ENCODE peak calls at places on chromosomes 11 and 22, in five cellular contexts. M, I, E, O and U are unnamed samples.

GRCh38 chr22:16955678-16956210 is 52.3 kb downstream of the GAB4 start:
- DNase-seq in E (peak; percentile 55), M (peak; percentile 47), I (no peak), O (no peak), U (no peak)

GRCh38 chr22:36386900-36387663 is 685 bp downstream of the MYH9 start:
- DNase-seq in O (peak; percentile 98), I (no peak), M (peak; percentile 60), E (peak; percentile 83), U (peak; percentile 71)

GRCh38 chr11:126891556-126892217 is 108.9 kb downstream of the KIRREL3 start:
- DNase-seq in I (no peak), M (no peak), O (no peak), E (no peak), U (no peak)

GRCh38 chr11:20363149-20363499 is 390 bp upstream of the HTATIP2 start:
- DNase-seq in O (no peak), M (no peak), E (no peak), I (no peak), U (no peak)

GRCh38 chr22:45210174-45210573 is 30.5 kb downstream of the KIAA0930 start:
- DNase-seq in O (peak; percentile 41), I (no peak), M (no peak), E (no peak), U (no peak)

GRCh38 chr11:2587976-2588748 is 111.6 kb downstream of the KCNQ1OT1 start:
- DNase-seq in O (peak; percentile 55), E (peak; percentile 13), I (no peak), M (peak; percentile 1), U (no peak)

GRCh38 chr11:102452461-102453285 is at the start of gene TMEM123:
- DNase-seq in O (peak; percentile 97), E (peak; percentile 71), M (peak; percentile 80), I (peak; percentile 58), U (peak; percentile 65)

GRCh38 chr11:134625151-134625550 is 213.1 kb upstream of the B3GAT1 start:
- DNase-seq in I (no peak), M (no peak), E (no peak), O (no peak), U (no peak)

GRCh38 chr11:19918302-19919049 is 205.8 kb downstream of the NAV2 start:
- DNase-seq in O (no peak), E (no peak), M (no peak), I (no peak), U (no peak)

GRCh38 chr11:128894685-128895084 is 3.5 kb downstream of the KCNJ5 start:
- DNase-seq in I (no peak), E (peak; percentile 95), M (peak; percentile 86), O (no peak), U (peak; percentile 2)

GRCh38 chr11:33857924-33858323 is 34.0 kb downstream of the LMO2 start:
- DNase-seq in O (peak; percentile 95), E (peak; percentile 76), I (peak; percentile 54), M (peak; percentile 46), U (peak; percentile 92)

GRCh38 chr11:118448294-118448693 is 12.0 kb downstream of the KMT2A start:
- DNase-seq in M (no peak), O (no peak), I (peak; percentile 49), E (no peak), U (no peak)

GRCh38 chr22:49453816-49454215 is 373.9 kb downstream of the BRD1 start:
- DNase-seq in M (no peak), E (no peak), I (no peak), O (no peak), U (no peak)

GRCh38 chr22:47406896-47407295 is 644.4 kb downstream of the TBC1D22A start:
- DNase-seq in O (no peak), I (no peak), E (no peak), M (no peak), U (no peak)

GRCh38 chr11:28674432-28675076 is 566.4 kb downstream of the METTL15 start:
- DNase-seq in O (no peak), I (peak; percentile 67), M (no peak), E (no peak), U (peak; percentile 11)

GRCh38 chr11:34206598-34207300 is 101.3 kb downstream of the NAT10 start:
- DNase-seq in O (no peak), E (no peak), I (no peak), M (no peak), U (no peak)

GRCh38 chr11:31264834-31265233 is 104.7 kb downstream of the DCDC1 start:
- DNase-seq in M (no peak), E (no peak), I (no peak), O (no peak), U (no peak)

GRCh38 chr11:102488208-102488607 is 35.6 kb upstream of the TMEM123 start:
- DNase-seq in E (no peak), I (no peak), O (no peak), M (no peak), U (no peak)

GRCh38 chr22:48586799-48587185 is 1240.9 kb downstream of the BRD1 start:
- DNase-seq in O (no peak), I (no peak), E (no peak), M (no peak), U (no peak)

GRCh38 chr11:128814856-128815705 is 52.0 kb downstream of the KCNJ1 start:
- DNase-seq in I (peak; percentile 86), O (no peak), E (peak; percentile 41), M (peak; percentile 16), U (no peak)

GRCh38 chr11:2655834-2656622 is 43.8 kb downstream of the KCNQ1OT1 start:
- DNase-seq in O (no peak), M (peak; percentile 58), E (no peak), I (peak; percentile 51), U (no peak)

GRCh38 chr11:75733346-75734107 is 15.9 kb downstream of the MOGAT2 start:
- DNase-seq in O (no peak), I (no peak), E (no peak), M (peak; percentile 66), U (no peak)

GRCh38 chr11:107821199-107821926 is 37.2 kb downstream of the SLC35F2 start:
- DNase-seq in M (no peak), O (no peak), E (no peak), I (peak; percentile 50), U (no peak)

GRCh38 chr22:36528336-36528735 is 630 bp downstream of the EIF3D start:
- DNase-seq in M (peak; percentile 28), E (no peak), O (no peak), I (no peak), U (peak; percentile 65)

GRCh38 chr11:34640050-34640971 is 19.4 kb downstream of the EHF start:
- DNase-seq in E (peak; percentile 55), I (no peak), M (peak; percentile 71), O (no peak), U (no peak)

GRCh38 chr11:123594188-123594901 is 60.1 kb downstream of the SCN3B start:
- DNase-seq in O (no peak), E (peak; percentile 75), M (no peak), I (peak; percentile 37), U (no peak)

GRCh38 chr22:31136155-31136554 is 4.2 kb downstream of the PLA2G3 start:
- DNase-seq in M (peak; percentile 15), O (peak; percentile 33), E (no peak), I (no peak), U (no peak)

GRCh38 chr22:27438271-27438980 is 363.1 kb downstream of the MN1 start:
- DNase-seq in M (peak; percentile 54), E (peak; percentile 34), I (peak; percentile 9), O (no peak), U (no peak)

GRCh38 chr22:23230348-23231068 is 50.2 kb downstream of the BCR start:
- DNase-seq in E (no peak), M (no peak), I (no peak), O (peak; percentile 35), U (no peak)

GRCh38 chr22:45058622-45058912 is 48.8 kb upstream of the PHF21B start:
- DNase-seq in M (no peak), O (no peak), I (no peak), E (no peak), U (no peak)

GRCh38 chr22:45238431-45239377 is 2.0 kb downstream of the KIAA0930 start:
- DNase-seq in M (no peak), E (peak; percentile 45), I (no peak), O (peak; percentile 64), U (peak; percentile 59)

GRCh38 chr11:43880640-43881159 is at the start of gene ALKBH3:
- DNase-seq in O (peak; percentile 96), I (peak; percentile 95), E (peak; percentile 96), M (peak; percentile 91), U (peak; percentile 93)
- TF ChIP-seq POLR2A in O (no peak), I (no peak), E (peak; percentile 21), M (peak; percentile 33), U (peak; percentile 46)

GRCh38 chr11:57742087-57742452 is 779 bp downstream of the SELENOH start:
- DNase-seq in O (peak; percentile 80), M (no peak), E (no peak), I (no peak), U (no peak)

GRCh38 chr11:57746920-57747319 is 4.7 kb downstream of the BTBD18 start:
- DNase-seq in I (no peak), E (no peak), M (no peak), O (no peak), U (no peak)

GRCh38 chr11:57745206-57745605 is 3.9 kb downstream of the SELENOH start:
- DNase-seq in E (no peak), I (no peak), M (no peak), O (no peak), U (no peak)

GRCh38 chr11:57744386-57744785 is 3.1 kb downstream of the SELENOH start:
- DNase-seq in O (no peak), I (no peak), E (no peak), M (no peak), U (no peak)

GRCh38 chr11:57741132-57742086 is at the start of gene SELENOH:
- DNase-seq in I (peak; percentile 98), O (peak; percentile 98), M (peak; percentile 97), E (peak; percentile 98), U (peak; percentile 96)
- TF ChIP-seq POLR2A in I (peak; percentile 88), O (peak; percentile 69), M (peak; percentile 87), E (peak; percentile 82), U (peak; percentile 91)

GRCh38 chr11:103628121-103628520 is 408.3 kb upstream of the DDI1 start:
- DNase-seq in E (no peak), M (no peak), O (no peak), I (no peak), U (no peak)

GRCh38 chr11:103623933-103624332 is 412.5 kb upstream of the DDI1 start:
- DNase-seq in I (no peak), M (no peak), E (no peak), O (no peak), U (no peak)

GRCh38 chr11:103622296-103622695 is 414.1 kb upstream of the DDI1 start:
- DNase-seq in I (no peak), M (no peak), E (no peak), O (no peak), U (no peak)

GRCh38 chr11:103625624-103625965 is 410.8 kb upstream of the DDI1 start:
- DNase-seq in O (no peak), I (no peak), M (no peak), E (no peak), U (no peak)

GRCh38 chr11:103624708-103625623 is 411.5 kb upstream of the DDI1 start:
- DNase-seq in O (no peak), M (no peak), I (peak; percentile 98), E (no peak), U (no peak)
- TF ChIP-seq POLR2A in O (no peak), M (no peak), I (no peak), E (no peak), U (no peak)

DNA sequence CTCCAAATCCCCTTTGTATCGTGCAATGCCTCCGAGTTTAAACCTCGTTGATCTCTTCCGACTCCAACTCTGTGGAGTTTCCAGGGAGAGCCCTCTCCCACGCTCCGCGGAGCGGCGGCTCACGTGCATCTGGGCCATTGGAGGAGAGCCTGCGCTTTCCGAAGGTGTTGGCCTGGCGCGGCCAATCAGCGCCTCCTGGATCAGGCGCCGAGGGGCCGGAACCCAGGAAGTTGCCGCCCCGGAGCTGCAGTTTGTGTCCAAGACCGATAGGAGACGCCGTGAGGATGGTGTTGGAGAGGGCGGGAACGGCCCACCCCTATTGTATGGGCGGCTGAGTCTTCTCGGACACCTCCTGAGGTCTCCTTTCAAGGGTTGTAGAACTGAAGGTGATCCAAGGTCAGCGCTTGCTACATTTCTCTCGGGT is 1.6 kb downstream of the ADAMTS15 start:
- DNase-seq in I (peak; percentile 82), M (peak; percentile 89), O (no peak), E (peak; percentile 57), U (peak; percentile 19)
- TF ChIP-seq POLR2A in I (no peak), M (peak; percentile 78), O (no peak), E (no peak), U (no peak)